ENCODE peak calls at places on chromosomes 6 and 20, in four cellular contexts. One of them, this sample, is unnamed.

GRCh38 chr6:2524090-2524489 is 226.6 kb downstream of the MYLK4 start:
- DNase-seq in left ventricle myocardium inferior: no peak
- DNase-seq in CD8-positive, alpha-beta T cell: no peak
- DNase-seq in endodermal cell: peak; percentile 53
- DNase-seq in this sample: no peak

GRCh38 chr20:23923891-23924435 is 44.4 kb upstream of the CST5 start:
- DNase-seq in CD8-positive, alpha-beta T cell: no peak
- DNase-seq in left ventricle myocardium inferior: no peak
- DNase-seq in endodermal cell: no peak
- DNase-seq in this sample: no peak

GRCh38 chr6:166751051-166751595 is 124.1 kb upstream of the RPS6KA2 start:
- DNase-seq in left ventricle myocardium inferior: no peak
- DNase-seq in endodermal cell: peak; percentile 81
- DNase-seq in CD8-positive, alpha-beta T cell: no peak
- DNase-seq in this sample: no peak

GRCh38 chr6:3363296-3364025 is 93.4 kb downstream of the SLC22A23 start:
- DNase-seq in left ventricle myocardium inferior: no peak
- DNase-seq in CD8-positive, alpha-beta T cell: no peak
- DNase-seq in endodermal cell: peak; percentile 66
- DNase-seq in this sample: peak; percentile 80

GRCh38 chr6:111823012-111823411 is 50.2 kb downstream of the FYN start:
- DNase-seq in left ventricle myocardium inferior: no peak
- DNase-seq in CD8-positive, alpha-beta T cell: no peak
- DNase-seq in endodermal cell: no peak
- DNase-seq in this sample: no peak

GRCh38 chr20:35600176-35600995 is 15.2 kb upstream of the SPAG4 start:
- DNase-seq in endodermal cell: peak; percentile 82
- DNase-seq in CD8-positive, alpha-beta T cell: no peak
- DNase-seq in left ventricle myocardium inferior: no peak
- DNase-seq in this sample: no peak

GRCh38 chr20:20271277-20271676 is 96.6 kb upstream of the INSM1 start:
- DNase-seq in endodermal cell: no peak
- DNase-seq in CD8-positive, alpha-beta T cell: no peak
- DNase-seq in left ventricle myocardium inferior: no peak
- DNase-seq in this sample: no peak

GRCh38 chr20:58293453-58293852 is 16.1 kb upstream of the RAB22A start:
- DNase-seq in left ventricle myocardium inferior: peak; percentile 25
- DNase-seq in CD8-positive, alpha-beta T cell: no peak
- DNase-seq in endodermal cell: peak; percentile 72
- DNase-seq in this sample: no peak

GRCh38 chr20:37566590-37567330 is 39.1 kb upstream of the BLCAP start:
- DNase-seq in endodermal cell: no peak
- DNase-seq in left ventricle myocardium inferior: no peak
- DNase-seq in CD8-positive, alpha-beta T cell: no peak
- DNase-seq in this sample: no peak

GRCh38 chr6:64439274-64439673 is 803.7 kb downstream of the PHF3 start:
- DNase-seq in CD8-positive, alpha-beta T cell: no peak
- DNase-seq in left ventricle myocardium inferior: no peak
- DNase-seq in endodermal cell: no peak
- DNase-seq in this sample: no peak

GRCh38 chr6:138240476-138241245 is 22.4 kb upstream of the PBOV1 start:
- DNase-seq in endodermal cell: no peak
- DNase-seq in left ventricle myocardium inferior: no peak
- DNase-seq in CD8-positive, alpha-beta T cell: no peak
- DNase-seq in this sample: no peak

GRCh38 chr6:47197672-47198640 is 111.7 kb downstream of the TNFRSF21 start:
- DNase-seq in left ventricle myocardium inferior: no peak
- DNase-seq in CD8-positive, alpha-beta T cell: no peak
- DNase-seq in endodermal cell: no peak
- DNase-seq in this sample: no peak

GRCh38 chr20:57440678-57441509 is 49.7 kb downstream of the RBM38 start:
- DNase-seq in endodermal cell: peak; percentile 71
- DNase-seq in left ventricle myocardium inferior: peak; percentile 86
- DNase-seq in CD8-positive, alpha-beta T cell: no peak
- DNase-seq in this sample: peak; percentile 63

GRCh38 chr6:159044899-159045727 is at the start of gene TAGAP:
- DNase-seq in left ventricle myocardium inferior: peak; percentile 52
- DNase-seq in endodermal cell: no peak
- DNase-seq in CD8-positive, alpha-beta T cell: peak; percentile 80
- DNase-seq in this sample: peak; percentile 67

GRCh38 chr6:159042824-159043181 is 2.0 kb downstream of the TAGAP start:
- DNase-seq in endodermal cell: no peak
- DNase-seq in CD8-positive, alpha-beta T cell: no peak
- DNase-seq in left ventricle myocardium inferior: no peak
- DNase-seq in this sample: no peak

GRCh38 chr6:159042003-159042823 is 2.6 kb downstream of the TAGAP start:
- DNase-seq in left ventricle myocardium inferior: no peak
- DNase-seq in CD8-positive, alpha-beta T cell: peak; percentile 69
- DNase-seq in endodermal cell: peak; percentile 94
- DNase-seq in this sample: peak; percentile 77

GRCh38 chr6:159043236-159043635 is 1.6 kb downstream of the TAGAP start:
- DNase-seq in endodermal cell: no peak
- DNase-seq in left ventricle myocardium inferior: no peak
- DNase-seq in CD8-positive, alpha-beta T cell: no peak
- DNase-seq in this sample: no peak

DNA sequence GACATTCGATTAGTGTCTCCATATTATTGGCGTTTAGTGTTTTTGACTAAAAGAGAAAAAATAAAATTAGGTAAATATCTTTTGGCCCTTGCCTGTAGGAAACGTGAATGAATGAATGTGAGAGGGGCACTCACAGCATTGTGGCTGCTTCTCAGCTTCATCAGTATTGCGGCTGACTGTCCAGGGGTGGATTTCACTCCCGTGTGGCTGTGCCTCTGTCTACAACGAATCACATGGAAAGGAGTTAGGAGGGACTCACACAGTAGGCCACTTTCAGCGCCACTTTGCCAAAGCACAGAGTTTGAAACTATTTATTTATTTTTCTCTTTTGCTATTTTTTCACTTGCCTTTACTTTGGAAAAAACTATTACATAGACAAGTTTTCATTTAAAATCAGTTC is 805 bp downstream of the TAGAP start:
- DNase-seq in endodermal cell: no peak
- DNase-seq in CD8-positive, alpha-beta T cell: peak; percentile 26
- DNase-seq in left ventricle myocardium inferior: no peak
- DNase-seq in this sample: no peak
- H3K4me3 ChIP-seq in endodermal cell: no peak overlapping the region
- H3K4me3 ChIP-seq in CD8-positive, alpha-beta T cell: peak overlapping the region; percentile 63
- H3K4me3 ChIP-seq in left ventricle myocardium inferior: peak overlapping the region; percentile 42
- H3K4me3 ChIP-seq in this sample: no peak overlapping the region

GRCh38 chr20:64160118-64160517 is 4.1 kb upstream of the MYT1 start:
- DNase-seq in endodermal cell: peak; percentile 83
- DNase-seq in left ventricle myocardium inferior: no peak
- DNase-seq in CD8-positive, alpha-beta T cell: no peak
- DNase-seq in this sample: no peak
- H3K27me3 ChIP-seq in endodermal cell: peaks cover 23% of the 10 kb centered on the region
- H3K27me3 ChIP-seq in left ventricle myocardium inferior: peaks cover 91% of the 10 kb centered on the region
- H3K27me3 ChIP-seq in CD8-positive, alpha-beta T cell: peaks cover 13% of the 10 kb centered on the region
- H3K27me3 ChIP-seq in this sample: peaks cover 6% of the 10 kb centered on the region

GRCh38 chr6:87561012-87561411 is 28.8 kb downstream of the RARS2 start:
- DNase-seq in left ventricle myocardium inferior: no peak
- DNase-seq in endodermal cell: no peak
- DNase-seq in CD8-positive, alpha-beta T cell: no peak
- DNase-seq in this sample: no peak
- H3K36me3 ChIP-seq in left ventricle myocardium inferior: peaks cover 76% of the 10 kb centered on the region
- H3K36me3 ChIP-seq in endodermal cell: peaks cover 68% of the 10 kb centered on the region
- H3K36me3 ChIP-seq in CD8-positive, alpha-beta T cell: peaks cover 27% of the 10 kb centered on the region
- H3K36me3 ChIP-seq in this sample: peaks cover 18% of the 10 kb centered on the region

GRCh38 chr6:157983439-157984119 is 1.9 kb downstream of the SYNJ2 start:
- DNase-seq in endodermal cell: peak; percentile 5
- DNase-seq in left ventricle myocardium inferior: no peak
- DNase-seq in CD8-positive, alpha-beta T cell: no peak
- DNase-seq in this sample: no peak
- H3K4me3 ChIP-seq in endodermal cell: peak overlapping the region; percentile 88
- H3K4me3 ChIP-seq in left ventricle myocardium inferior: peak overlapping the region; percentile 92
- H3K4me3 ChIP-seq in CD8-positive, alpha-beta T cell: no peak overlapping the region
- H3K4me3 ChIP-seq in this sample: no peak overlapping the region

DNA sequence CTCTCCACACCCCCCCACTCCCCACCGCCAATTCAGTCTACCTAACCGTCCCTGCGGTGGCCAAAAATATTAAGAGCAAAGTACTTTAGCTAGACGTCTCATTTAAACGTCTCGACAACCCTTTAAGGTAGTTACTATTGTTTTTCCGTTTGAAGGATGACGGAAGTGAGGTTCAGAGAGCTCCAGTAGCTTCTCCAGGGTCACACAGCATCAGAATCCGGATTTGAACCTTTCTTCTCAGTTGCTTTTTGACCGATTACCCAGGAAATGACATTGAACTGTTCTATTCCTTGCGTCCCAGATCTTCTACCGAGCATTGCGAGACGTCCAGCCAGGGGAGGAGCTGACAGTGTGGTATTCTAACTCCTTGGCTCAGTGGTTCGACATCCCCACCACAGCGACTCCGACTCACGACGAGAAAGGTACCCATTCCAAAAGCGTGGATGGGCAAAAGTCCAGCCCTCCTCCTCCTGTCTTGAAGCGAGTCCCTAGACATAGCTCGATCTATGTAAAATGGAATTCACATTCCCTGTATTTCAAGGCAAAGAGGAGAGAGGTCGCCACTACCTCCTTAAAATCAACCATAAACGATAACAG is 2.4 kb downstream of the PRDM13 start:
- DNase-seq in CD8-positive, alpha-beta T cell: no peak
- DNase-seq in endodermal cell: peak; percentile 48
- DNase-seq in left ventricle myocardium inferior: no peak
- DNase-seq in this sample: no peak
- H3K27me3 ChIP-seq in CD8-positive, alpha-beta T cell: peaks cover 66% of the 10 kb centered on the region
- H3K27me3 ChIP-seq in endodermal cell: peaks cover 100% of the 10 kb centered on the region
- H3K27me3 ChIP-seq in left ventricle myocardium inferior: peaks cover 100% of the 10 kb centered on the region
- H3K27me3 ChIP-seq in this sample: peaks cover 10% of the 10 kb centered on the region

GRCh38 chr6:87887266-87887665 is 160.4 kb upstream of the SPACA1 start:
- DNase-seq in left ventricle myocardium inferior: no peak
- DNase-seq in endodermal cell: no peak
- DNase-seq in CD8-positive, alpha-beta T cell: no peak
- DNase-seq in this sample: no peak

GRCh38 chr6:87884203-87884602 is 163.4 kb upstream of the SPACA1 start:
- DNase-seq in CD8-positive, alpha-beta T cell: no peak
- DNase-seq in left ventricle myocardium inferior: no peak
- DNase-seq in endodermal cell: no peak
- DNase-seq in this sample: no peak

GRCh38 chr6:87875781-87876180 is 171.9 kb upstream of the SPACA1 start:
- DNase-seq in left ventricle myocardium inferior: no peak
- DNase-seq in CD8-positive, alpha-beta T cell: no peak
- DNase-seq in endodermal cell: no peak
- DNase-seq in this sample: no peak

GRCh38 chr6:87879144-87879861 is 168.3 kb upstream of the SPACA1 start:
- DNase-seq in left ventricle myocardium inferior: no peak
- DNase-seq in endodermal cell: no peak
- DNase-seq in CD8-positive, alpha-beta T cell: no peak
- DNase-seq in this sample: no peak

GRCh38 chr6:87881342-87881895 is 166.2 kb upstream of the SPACA1 start:
- DNase-seq in CD8-positive, alpha-beta T cell: no peak
- DNase-seq in left ventricle myocardium inferior: no peak
- DNase-seq in endodermal cell: no peak
- DNase-seq in this sample: no peak
- H3K36me3 ChIP-seq in CD8-positive, alpha-beta T cell: no peaks in the 10 kb centered on the region
- H3K36me3 ChIP-seq in left ventricle myocardium inferior: no peaks in the 10 kb centered on the region
- H3K36me3 ChIP-seq in endodermal cell: no peaks in the 10 kb centered on the region
- H3K36me3 ChIP-seq in this sample: no peaks in the 10 kb centered on the region

GRCh38 chr6:119105262-119105661 is 26.8 kb upstream of the FAM184A start:
- DNase-seq in left ventricle myocardium inferior: no peak
- DNase-seq in endodermal cell: no peak
- DNase-seq in CD8-positive, alpha-beta T cell: no peak
- DNase-seq in this sample: no peak
- H3K4me3 ChIP-seq in left ventricle myocardium inferior: no peak overlapping the region
- H3K4me3 ChIP-seq in endodermal cell: no peak overlapping the region
- H3K4me3 ChIP-seq in CD8-positive, alpha-beta T cell: no peak overlapping the region
- H3K4me3 ChIP-seq in this sample: no peak overlapping the region

This sample was measured in lung.